ENCODE peak calls at places on chromosomes 11 and 22, in nine cellular contexts. K, H, V, Q, M, G, X, Y and S are unnamed samples.

GRCh38 chr11:38598413-38598812 is 2000.4 kb upstream of the RAG2 start:
- DNase-seq in V (no peak), G (no peak), Q (no peak), K (no peak), M (no peak), H (no peak), X (no peak), Y (no peak), S (no peak)

GRCh38 chr11:28490763-28491382 is 382.7 kb downstream of the METTL15 start:
- DNase-seq in Q (no peak), K (no peak), Y (no peak), V (no peak), H (no peak), X (peak; percentile 12), G (no peak), M (no peak), S (no peak)

GRCh38 chr11:19811391-19811790 is 98.8 kb downstream of the NAV2 start:
- DNase-seq in X (no peak), Q (no peak), M (no peak), K (no peak), Y (no peak), H (no peak), V (no peak), G (no peak), S (no peak)

GRCh38 chr22:33589297-33589696 is 331.0 kb downstream of the LARGE1 start:
- DNase-seq in Y (no peak), G (no peak), H (no peak), X (no peak), M (no peak), Q (no peak), K (no peak), V (no peak), S (no peak)

GRCh38 chr11:100550910-100551309 is 136.2 kb upstream of the ARHGAP42 start:
- DNase-seq in H (no peak), K (no peak), G (no peak), Y (no peak), V (no peak), X (no peak), M (no peak), Q (no peak), S (no peak)

GRCh38 chr11:86938900-86939880 is 16.0 kb downstream of the FZD4 start:
- DNase-seq in V (no peak), K (no peak), M (peak; percentile 50), Q (peak; percentile 61), X (peak; percentile 80), H (peak; percentile 68), G (peak; percentile 65), Y (no peak), S (no peak)

GRCh38 chr22:44620129-44620840 is 81.7 kb upstream of the PRR5 start:
- DNase-seq in K (no peak), M (peak; percentile 52), H (peak; percentile 50), Q (peak; percentile 37), G (peak; percentile 17), V (no peak), Y (peak; percentile 76), X (peak; percentile 61), S (peak; percentile 84)

GRCh38 chr11:37449146-37449545 is 851.1 kb upstream of the RAG2 start:
- DNase-seq in Y (no peak), X (peak; percentile 84), V (no peak), K (no peak), M (peak; percentile 6), G (peak; percentile 62), H (peak; percentile 68), Q (peak; percentile 45), S (no peak)

GRCh38 chr11:127632971-127633680 is 632.6 kb upstream of the KIRREL3 start:
- DNase-seq in H (no peak), V (no peak), M (no peak), Y (no peak), G (no peak), Q (no peak), X (no peak), K (no peak), S (no peak)

GRCh38 chr22:46916886-46917625 is 154.6 kb downstream of the TBC1D22A start:
- DNase-seq in K (no peak), H (no peak), X (no peak), Y (no peak), V (no peak), G (no peak), Q (no peak), M (no peak), S (peak; percentile 76)

GRCh38 chr11:77131560-77131959 is 3.5 kb downstream of the MYO7A start:
- DNase-seq in K (no peak), Q (no peak), G (no peak), H (no peak), V (no peak), X (no peak), Y (no peak), M (no peak), S (no peak)

GRCh38 chr11:78714539-78714938 is 139.9 kb upstream of the NARS2 start:
- DNase-seq in H (no peak), M (no peak), Q (no peak), Y (no peak), V (no peak), X (no peak), G (no peak), K (no peak), S (no peak)

GRCh38 chr22:36328635-36329216 is 59.0 kb downstream of the MYH9 start:
- DNase-seq in G (peak; percentile 86), K (no peak), M (peak; percentile 68), X (peak; percentile 92), V (no peak), Y (peak; percentile 94), Q (no peak), H (peak; percentile 96), S (no peak)

GRCh38 chr11:35346472-35347136 is 72.8 kb downstream of the SLC1A2 start:
- DNase-seq in X (no peak), M (no peak), G (no peak), V (no peak), H (no peak), Q (no peak), Y (no peak), K (no peak), S (no peak)

DNA sequence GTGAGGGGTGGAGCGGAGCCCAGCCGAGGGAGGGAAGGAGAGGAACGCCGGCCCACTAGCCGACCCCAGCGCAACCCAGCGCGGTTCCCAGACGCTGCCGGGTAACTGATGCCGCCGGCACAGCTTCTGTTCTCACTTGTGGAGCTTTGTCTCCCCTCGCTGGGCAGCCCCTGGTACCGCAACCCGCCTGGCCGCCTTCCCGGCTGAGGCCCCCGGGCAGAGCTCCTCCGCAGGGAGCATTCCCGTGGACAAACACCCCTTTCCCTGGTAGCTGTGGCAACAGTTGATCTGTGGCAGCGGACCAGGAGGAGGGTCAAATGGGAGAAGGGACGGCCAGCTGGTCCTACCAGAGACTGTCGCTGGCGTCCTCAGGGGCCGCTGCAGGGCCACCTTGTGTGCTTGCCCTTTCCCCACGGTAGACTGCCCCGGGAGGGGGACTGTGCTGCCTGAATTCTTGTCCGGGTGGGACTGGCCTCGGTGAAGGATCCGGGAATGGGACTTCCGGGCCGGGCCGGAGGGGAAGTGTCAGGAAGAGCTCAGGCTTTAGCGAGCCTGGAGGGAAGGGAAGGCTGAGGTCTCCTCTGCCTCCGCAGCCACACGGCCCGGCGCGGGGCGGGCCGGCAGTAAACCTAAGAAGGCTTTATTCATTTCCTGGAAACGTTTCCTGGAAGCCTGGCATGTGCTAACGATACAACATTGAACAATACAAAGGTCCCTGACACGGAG is 468.0 kb downstream of the OPCML start:
- DNase-seq in X (peak; percentile 61), Q (peak; percentile 50), M (no peak), H (peak; percentile 48), K (peak; percentile 75), Y (peak; percentile 76), G (no peak), V (peak; percentile 93), S (peak; percentile 95)
- TF ChIP-seq CTCF in X (peak; percentile 74), Q (peak; percentile 62), M (no peak), H (peak; percentile 63), K (no peak), Y (peak; percentile 46), G (peak; percentile 44), V (peak; percentile 62), S (peak; percentile 90)

GRCh38 chr22:32158712-32159533 is at the start of gene C22orf42:
- DNase-seq in Y (no peak), Q (peak; percentile 0), H (no peak), K (peak; percentile 31), X (no peak), M (no peak), G (no peak), V (peak; percentile 77), S (peak; percentile 68)
- TF ChIP-seq CTCF in Y (no peak), Q (no peak), H (no peak), K (no peak), X (no peak), M (no peak), G (no peak), V (no peak), S (no peak)

GRCh38 chr11:68756171-68756766 is 4.9 kb upstream of the TESMIN start:
- DNase-seq in M (no peak), H (peak; percentile 27), V (no peak), Y (no peak), K (no peak), G (no peak), X (no peak), Q (no peak), S (no peak)

GRCh38 chr11:68751331-68751856 is at the start of gene TESMIN:
- DNase-seq in Q (peak; percentile 74), K (no peak), X (peak; percentile 63), G (peak; percentile 44), M (peak; percentile 89), V (peak; percentile 93), H (peak; percentile 46), Y (peak; percentile 84), S (peak; percentile 91)

GRCh38 chr11:68750197-68750987 is 928 bp downstream of the TESMIN start:
- DNase-seq in K (no peak), H (no peak), Y (no peak), G (no peak), X (no peak), V (no peak), Q (no peak), M (no peak), S (no peak)

GRCh38 chr11:68750988-68751325 is 363 bp downstream of the TESMIN start:
- DNase-seq in X (no peak), Q (no peak), K (no peak), H (no peak), V (no peak), M (no peak), G (no peak), Y (no peak), S (no peak)

GRCh38 chr11:68753300-68753699 is 2.0 kb upstream of the TESMIN start:
- DNase-seq in Y (no peak), G (no peak), M (no peak), X (no peak), Q (no peak), H (no peak), K (no peak), V (no peak), S (no peak)
- TF ChIP-seq CTCF in Y (no peak), G (no peak), M (no peak), X (no peak), Q (no peak), H (no peak), K (no peak), V (no peak), S (no peak)

DNA sequence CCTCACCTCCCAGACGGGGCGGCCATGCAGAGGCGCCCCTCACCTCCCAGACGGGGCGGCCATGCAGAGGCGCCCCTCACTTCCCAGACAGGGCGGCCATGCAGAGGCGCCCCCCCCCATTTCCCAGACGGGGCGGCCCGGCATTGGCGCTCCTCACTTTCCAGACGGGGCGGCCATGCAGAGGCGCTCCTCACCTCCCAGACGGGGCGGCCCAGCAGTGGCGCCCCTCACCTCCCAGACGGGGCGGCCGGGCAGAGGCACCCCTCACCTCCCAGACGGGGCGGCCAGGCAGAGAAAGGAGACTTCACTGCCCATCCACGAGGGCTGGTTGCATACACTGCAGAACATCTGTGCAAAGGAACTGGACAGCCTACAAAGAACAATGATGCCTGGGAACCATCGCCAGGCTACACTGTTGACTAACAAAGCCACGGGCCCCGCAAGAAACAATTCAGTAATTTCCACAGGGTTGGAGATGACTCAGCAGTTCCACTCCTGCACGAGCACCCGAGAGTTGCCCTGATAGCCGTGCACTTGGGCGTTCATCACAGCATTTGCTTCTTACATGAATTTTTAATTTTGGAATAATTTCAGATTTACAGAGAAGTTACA is 58.7 kb downstream of the CTTN start:
- DNase-seq in Q (no peak), H (peak; percentile 31), M (peak; percentile 37), K (no peak), V (no peak), Y (no peak), X (peak; percentile 61), G (no peak), S (no peak)
- TF ChIP-seq CTCF in Q (no peak), H (no peak), M (no peak), K (no peak), V (no peak), Y (no peak), X (no peak), G (no peak), S (no peak)